ENCODE peak calls at places on chromosome 15, in six cellular contexts. F is colonic mucosa, T is hepatocyte, U is endothelial cell, I is natural killer cell, Z is nephron progenitor cell. G is an unnamed sample.

GRCh38 chr15:68791431-68792283 is 29.0 kb downstream of the ANP32A start:
- DNase-seq in I (peak), U (no peak), T (no peak), F (no peak), Z (no peak), G (no peak)

GRCh38 chr15:79724312-79724711 is 172.5 kb downstream of the MTHFS start:
- DNase-seq in Z (no peak), U (no peak), I (no peak), T (no peak), F (no peak), G (no peak)

GRCh38 chr15:79401301-79401700 is 30.8 kb upstream of the MINAR1 start:
- DNase-seq in F (no peak), I (no peak), Z (no peak), U (no peak), T (no peak), G (no peak)

GRCh38 chr15:51908312-51908711 is 63.3 kb downstream of the LEO1 start:
- DNase-seq in T (no peak), F (no peak), U (no peak), Z (no peak), I (no peak), G (no peak)

GRCh38 chr15:48131324-48131723 is 10.5 kb downstream of the SLC24A5 start:
- DNase-seq in Z (no peak), I (no peak), T (no peak), F (no peak), U (no peak), G (no peak)

GRCh38 chr15:60787737-60788513 is 309.0 kb upstream of the ICE2 start:
- DNase-seq in I (no peak), U (peak), F (no peak), Z (no peak), T (no peak), G (no peak)

GRCh38 chr15:99430881-99431401 is 134.8 kb upstream of the MEF2A start:
- DNase-seq in T (no peak), F (no peak), I (no peak), U (no peak), Z (no peak), G (no peak)

GRCh38 chr15:48858401-48858800 is 19.5 kb upstream of the EID1 start:
- DNase-seq in Z (no peak), I (no peak), T (no peak), U (no peak), F (no peak), G (no peak)

GRCh38 chr15:63487076-63487757 is 17.2 kb upstream of the USP3 start:
- DNase-seq in T (peak), Z (peak), I (peak), F (peak), U (peak), G (peak)

DNA sequence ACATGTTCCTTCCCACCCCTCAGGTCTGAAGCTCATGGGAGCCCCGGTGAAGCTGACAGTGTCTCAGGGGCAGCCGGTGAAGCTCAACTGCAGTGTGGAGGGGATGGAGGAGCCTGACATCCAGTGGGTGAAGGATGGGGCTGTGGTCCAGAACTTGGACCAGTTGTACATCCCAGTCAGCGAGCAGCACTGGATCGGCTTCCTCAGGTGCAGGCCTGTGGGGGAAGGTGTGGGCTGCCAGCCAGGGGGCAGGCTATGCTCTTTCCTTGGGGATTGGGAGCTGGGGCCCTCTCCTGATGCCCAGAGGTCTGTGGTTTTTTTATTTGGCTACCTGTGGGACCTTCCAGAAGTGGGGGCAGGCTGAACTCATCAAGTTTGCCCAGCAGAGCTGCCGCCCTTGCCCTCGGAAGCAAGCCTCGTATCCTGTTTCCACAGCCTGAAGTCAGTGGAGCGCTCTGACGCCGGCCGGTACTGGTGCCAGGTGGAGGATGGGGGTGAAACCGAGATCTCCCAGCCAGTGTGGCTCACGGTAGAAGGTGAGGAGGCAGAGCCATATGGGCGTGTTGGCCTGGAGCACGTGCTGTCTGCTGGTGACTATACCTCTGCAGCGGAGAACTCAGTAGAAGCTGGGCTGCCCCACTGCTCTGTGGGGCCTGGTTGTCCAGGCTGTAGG is 2.2 kb downstream of the TYRO3 start:
- DNase-seq in I (no peak), U (no peak), T (no peak), Z (no peak), F (no peak), G (no peak)
- TF ChIP-seq CTCF in I (no peak), U (no peak), T (no peak), Z (no peak), F (no peak), G (no peak)

DNA sequence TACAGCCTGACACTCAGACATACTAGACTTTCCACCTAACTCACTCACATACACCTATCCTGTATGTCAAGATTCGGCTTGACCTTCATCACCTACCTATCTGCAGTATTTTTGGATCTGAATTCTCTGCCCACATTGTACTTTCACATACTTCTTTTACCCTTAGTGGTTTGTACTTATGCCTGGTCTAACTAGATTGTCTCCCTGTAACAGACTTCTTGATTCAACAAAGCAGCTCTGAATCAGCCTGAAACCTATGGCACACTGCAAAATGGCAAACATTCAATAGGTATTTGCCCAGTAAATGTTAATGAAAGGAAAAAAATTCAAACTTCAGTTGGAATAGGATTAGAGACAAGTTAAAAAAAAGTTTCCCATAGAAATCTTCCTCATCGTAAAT is 106.5 kb downstream of the UBE3A start:
- DNase-seq in I (no peak), T (no peak), F (no peak), U (no peak), Z (no peak), G (no peak)
- TF ChIP-seq CTCF in I (no peak), T (no peak), F (no peak), U (no peak), Z (no peak), G (no peak)

DNA sequence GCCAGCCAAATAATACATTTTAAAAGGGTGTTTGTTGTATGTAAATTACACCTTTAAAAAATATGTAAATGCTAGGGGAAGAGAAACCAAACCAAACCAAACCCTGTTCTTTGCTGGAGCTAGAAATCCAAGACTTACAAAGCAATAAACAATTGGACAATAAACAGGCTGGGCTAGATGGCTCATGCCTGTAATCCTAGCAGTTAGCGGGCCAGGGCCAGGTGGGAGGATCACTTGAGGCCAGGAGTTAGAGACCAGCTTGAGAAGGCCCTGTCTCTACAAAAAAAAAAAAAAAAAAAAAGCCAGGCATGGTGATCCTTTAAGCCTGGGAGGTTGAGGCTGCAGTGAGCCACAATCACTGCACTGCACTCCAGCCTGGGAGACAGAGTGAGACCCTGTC is 12.5 kb downstream of the STOML1 start:
- DNase-seq in U (no peak), Z (no peak), T (no peak), I (no peak), F (no peak), G (no peak)
- TF ChIP-seq CTCF in U (no peak), Z (no peak), T (no peak), I (no peak), F (no peak), G (no peak)

GRCh38 chr15:40357723-40358491 is at the start of gene DISP2:
- DNase-seq in F (peak), T (peak), U (peak), I (peak), Z (peak), G (peak)
- TF ChIP-seq CTCF in F (no peak), T (no peak), U (no peak), I (no peak), Z (no peak), G (no peak)

GRCh38 chr15:86178845-86179244 is 99.2 kb downstream of the AGBL1 start:
- DNase-seq in I (no peak), U (peak), Z (no peak), F (no peak), T (no peak), G (no peak)
- TF ChIP-seq CTCF in I (no peak), U (peak), Z (no peak), F (no peak), T (peak), G (no peak)

GRCh38 chr15:93566777-93567176 is 477.8 kb upstream of the RGMA start:
- DNase-seq in U (no peak), T (peak), I (no peak), Z (no peak), F (no peak), G (no peak)
- TF ChIP-seq CTCF in U (no peak), T (no peak), I (no peak), Z (no peak), F (no peak), G (no peak)

GRCh38 chr15:65086680-65087111 is 10.2 kb downstream of the KBTBD13 start:
- DNase-seq in I (no peak), F (no peak), T (peak), Z (no peak), U (no peak), G (no peak)
- TF ChIP-seq CTCF in I (no peak), F (no peak), T (peak), Z (peak), U (peak), G (no peak)

GRCh38 chr15:85329561-85330421 is 50.6 kb upstream of the AKAP13 start:
- DNase-seq in I (no peak), U (no peak), T (peak), Z (no peak), F (peak), G (no peak)

GRCh38 chr15:85331666-85332261 is 48.6 kb upstream of the AKAP13 start:
- DNase-seq in T (no peak), U (no peak), F (no peak), Z (peak), I (no peak), G (no peak)

GRCh38 chr15:85334241-85334640 is 46.2 kb upstream of the AKAP13 start:
- DNase-seq in T (no peak), U (no peak), F (no peak), I (no peak), Z (no peak), G (no peak)

GRCh38 chr15:85333132-85333831 is 47.1 kb upstream of the AKAP13 start:
- DNase-seq in T (peak), F (no peak), Z (no peak), I (no peak), U (no peak), G (no peak)

GRCh38 chr15:85330941-85331588 is 49.3 kb upstream of the AKAP13 start:
- DNase-seq in F (peak), T (peak), U (peak), I (peak), Z (peak), G (peak)
- TF ChIP-seq CTCF in F (peak), T (peak), U (peak), I (peak), Z (peak), G (peak)

DNA sequence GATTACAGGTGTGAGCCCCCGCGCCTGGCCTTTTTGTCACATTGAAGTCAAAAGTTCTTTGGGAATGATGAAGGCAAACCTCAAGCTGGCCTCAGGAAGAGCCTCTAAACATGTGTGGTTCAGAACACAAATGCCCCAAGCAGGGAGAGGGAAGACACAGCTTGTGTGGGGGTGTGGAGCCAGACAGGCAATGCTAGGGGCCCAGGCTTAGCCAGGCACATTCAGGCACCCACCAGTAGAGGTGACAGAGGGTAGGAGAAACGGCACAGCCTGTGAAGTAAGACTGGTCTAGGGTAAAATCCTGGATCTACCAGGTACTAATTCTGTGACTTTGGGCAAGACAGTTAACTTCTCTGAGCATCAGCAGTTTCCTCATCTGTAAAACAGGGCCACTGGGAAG is 3.5 kb downstream of the HDC start:
- DNase-seq in I (no peak), T (no peak), Z (no peak), F (no peak), U (no peak), G (no peak)
- TF ChIP-seq CTCF in I (peak), T (no peak), Z (no peak), F (no peak), U (no peak), G (no peak)